ENCODE peak calls at places on chromosomes 16 and 17, in ten cellular contexts. H is tibial nerve, F is SK-N-SH, K is upper lobe of left lung, A is transverse colon, J is A549, X is GM12878, E is ovary, P is stomach, U is K562. L is an unnamed sample.

GRCh38 chr16:51569204-51569911 is 418.3 kb upstream of the SALL1 start:
- DNase-seq in H (no peak), F (no peak), K (no peak), A (no peak), J (peak; percentile 10), X (no peak), E (no peak), P (no peak), U (no peak), L (no peak)

GRCh38 chr17:63676540-63676933 is 23.4 kb downstream of the LIMD2 start:
- DNase-seq in H (no peak), F (no peak), K (no peak), A (no peak), J (no peak), X (no peak), E (no peak), P (no peak), U (no peak), L (no peak)

GRCh38 chr17:44308865-44309264 is 464 bp downstream of the RUNDC3A start:
- DNase-seq in H (no peak), F (peak; percentile 73), K (no peak), A (no peak), J (no peak), X (no peak), E (no peak), P (no peak), U (no peak), L (no peak)

GRCh38 chr17:55177159-55177913 is 87.4 kb upstream of the HLF start:
- DNase-seq in H (no peak), F (no peak), K (no peak), A (no peak), J (no peak), X (no peak), E (no peak), P (no peak), U (no peak), L (no peak)

GRCh38 chr16:66832661-66833305 is 2.0 kb upstream of the NAE1 start:
- DNase-seq in H (no peak), F (no peak), K (no peak), A (no peak), J (no peak), X (no peak), E (no peak), P (no peak), U (peak; percentile 2), L (no peak)

GRCh38 chr16:54867302-54867832 is 63.3 kb upstream of the IRX5 start:
- DNase-seq in H (no peak), F (no peak), K (no peak), A (no peak), J (no peak), X (no peak), E (no peak), P (no peak), U (no peak), L (no peak)

GRCh38 chr16:80299416-80299815 is 241.4 kb upstream of the DYNLRB2 start:
- DNase-seq in H (no peak), F (no peak), K (no peak), A (no peak), J (no peak), X (no peak), E (no peak), P (peak; percentile 64), U (no peak), L (no peak)

GRCh38 chr17:47266782-47267181 is 13.2 kb downstream of the ITGB3 start:
- DNase-seq in H (no peak), F (no peak), K (no peak), A (no peak), J (no peak), X (no peak), E (no peak), P (no peak), U (no peak), L (no peak)

GRCh38 chr17:71987634-71988033 is 133.2 kb upstream of the SOX9 start:
- DNase-seq in H (no peak), F (no peak), K (no peak), A (no peak), J (no peak), X (no peak), E (no peak), P (no peak), U (no peak), L (no peak)

GRCh38 chr16:67547423-67548264 is 14.7 kb upstream of the CTCF start:
- DNase-seq in H (no peak), F (no peak), K (no peak), A (peak; percentile 60), J (no peak), X (no peak), E (peak; percentile 30), P (no peak), U (no peak), L (peak; percentile 74)

GRCh38 chr16:79380990-79381389 is 219.5 kb downstream of the MAF start:
- DNase-seq in H (no peak), F (peak; percentile 54), K (no peak), A (no peak), J (no peak), X (no peak), E (no peak), P (no peak), U (no peak), L (no peak)

GRCh38 chr16:89108412-89108811 is 14.8 kb downstream of the ACSF3 start:
- DNase-seq in H (no peak), F (no peak), K (no peak), A (no peak), J (no peak), X (no peak), E (no peak), P (no peak), U (no peak), L (no peak)

GRCh38 chr16:83603981-83604570 is 203.7 kb upstream of the HSBP1 start:
- DNase-seq in H (no peak), F (no peak), K (no peak), A (no peak), J (no peak), X (no peak), E (no peak), P (no peak), U (no peak), L (no peak)

GRCh38 chr17:8162232-8162996 is at the start of gene VAMP2:
- DNase-seq in H (peak; percentile 68), F (peak; percentile 54), K (peak; percentile 98), A (peak; percentile 85), J (peak; percentile 56), X (no peak), E (peak; percentile 91), P (peak; percentile 86), U (no peak), L (peak; percentile 92)
- H3K4me1 ChIP-seq in H (no peaks in the 10 kb centered on the region), F (peaks cover 29% of the 10 kb centered on the region), K (peaks cover 51% of the 10 kb centered on the region), A (peaks cover 40% of the 10 kb centered on the region), J (peaks cover 38% of the 10 kb centered on the region), X (peaks cover 33% of the 10 kb centered on the region), E (peaks cover 16% of the 10 kb centered on the region), P (peaks cover 57% of the 10 kb centered on the region), U (peaks cover 50% of the 10 kb centered on the region), L (peaks cover 56% of the 10 kb centered on the region)

GRCh38 chr17:82927311-82927660 is 87.5 kb upstream of the ZNF750 start:
- DNase-seq in H (no peak), F (no peak), K (no peak), A (no peak), J (no peak), X (no peak), E (no peak), P (no peak), U (no peak), L (no peak)

GRCh38 chr17:82926081-82926480 is 86.3 kb upstream of the ZNF750 start:
- DNase-seq in H (no peak), F (no peak), K (no peak), A (no peak), J (no peak), X (no peak), E (no peak), P (no peak), U (no peak), L (no peak)

GRCh38 chr17:82925336-82925735 is 85.5 kb upstream of the ZNF750 start:
- DNase-seq in H (no peak), F (no peak), K (no peak), A (no peak), J (no peak), X (no peak), E (no peak), P (no peak), U (no peak), L (no peak)

GRCh38 chr17:82927661-82928601 is 88.1 kb upstream of the ZNF750 start:
- DNase-seq in H (no peak), F (no peak), K (peak; percentile 70), A (no peak), J (no peak), X (no peak), E (no peak), P (no peak), U (no peak), L (no peak)

DNA sequence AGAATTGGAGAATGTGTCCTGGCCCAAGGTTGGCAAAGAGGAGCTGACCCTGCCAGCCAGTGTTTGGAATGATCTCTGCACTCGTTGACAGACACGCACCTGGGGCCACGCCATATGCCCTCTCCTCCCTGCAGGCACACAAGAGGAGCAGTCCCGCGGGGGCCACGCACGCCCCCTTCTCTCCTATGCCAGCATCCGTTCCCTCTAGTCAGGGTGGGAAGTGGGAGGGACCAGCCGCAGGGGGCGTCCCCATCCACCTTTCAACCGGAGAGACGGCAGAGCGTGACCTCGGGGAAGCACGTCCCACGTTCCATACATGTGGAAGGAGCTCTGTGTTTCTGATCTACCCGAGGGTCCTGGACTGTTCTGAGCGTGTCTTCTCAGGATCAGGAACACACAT is 86.9 kb upstream of the ZNF750 start:
- DNase-seq in H (no peak), F (no peak), K (peak; percentile 60), A (no peak), J (no peak), X (no peak), E (no peak), P (no peak), U (no peak), L (no peak)
- TF ChIP-seq EP300 in H (no peak), F (no peak), K (no peak), A (no peak), J (no peak), X (no peak), E (no peak), P (no peak), U (no peak), L (no peak)

GRCh38 chr16:60792437-60792836 is 1243.8 kb downstream of the CDH8 start:
- DNase-seq in H (no peak), F (no peak), K (no peak), A (no peak), J (no peak), X (no peak), E (no peak), P (no peak), U (no peak), L (no peak)

DNA sequence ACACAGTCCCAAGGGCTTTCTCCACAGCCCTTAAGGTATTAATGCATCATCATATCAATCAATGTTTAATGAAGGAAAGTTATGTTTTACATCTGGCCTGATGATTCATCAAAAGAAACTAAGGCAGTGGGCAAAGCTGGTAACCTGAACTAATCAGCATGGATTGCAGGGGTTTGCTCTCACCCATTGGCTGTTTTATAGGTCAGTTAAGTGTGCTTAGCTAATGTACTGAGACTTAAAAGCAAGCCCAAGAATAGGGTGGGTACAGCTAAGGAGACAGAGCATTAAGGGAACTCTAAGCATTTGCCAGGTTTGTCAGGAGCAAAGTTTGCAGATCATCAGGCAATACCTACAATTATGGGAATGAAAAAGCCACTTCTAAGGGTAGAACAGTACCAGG is 1247.6 kb downstream of the CDH8 start:
- DNase-seq in H (no peak), F (no peak), K (no peak), A (no peak), J (no peak), X (no peak), E (no peak), P (no peak), U (no peak), L (no peak)
- H3K9me3 ChIP-seq in H (no peaks in the 10 kb centered on the region), F (no peaks in the 10 kb centered on the region), K (no peaks in the 10 kb centered on the region), A (peaks cover 1% of the 10 kb centered on the region), J (no peaks in the 10 kb centered on the region), X (no peaks in the 10 kb centered on the region), E (no peaks in the 10 kb centered on the region), P (no peaks in the 10 kb centered on the region), U (no peaks in the 10 kb centered on the region), L (no peaks in the 10 kb centered on the region)

GRCh38 chr16:87460936-87461335 is 31.9 kb downstream of the ZCCHC14 start:
- DNase-seq in H (no peak), F (no peak), K (no peak), A (no peak), J (no peak), X (no peak), E (no peak), P (no peak), U (no peak), L (no peak)
- H3K4me1 ChIP-seq in H (no peaks in the 10 kb centered on the region), F (peaks cover 61% of the 10 kb centered on the region), K (peaks cover 55% of the 10 kb centered on the region), A (peaks cover 38% of the 10 kb centered on the region), J (peaks cover 39% of the 10 kb centered on the region), X (peaks cover 7% of the 10 kb centered on the region), E (peaks cover 30% of the 10 kb centered on the region), P (peaks cover 49% of the 10 kb centered on the region), U (peaks cover 26% of the 10 kb centered on the region), L (peaks cover 55% of the 10 kb centered on the region)